ENCODE peak calls at places on chromosomes 5 and 9, in seven cellular contexts. P, B, S, G, V, Q and I are unnamed samples.

GRCh38 chr9:119003882-119004617 is 365.2 kb downstream of the BRINP1 start:
- DNase-seq in V (no peak), Q (no peak), B (no peak), G (no peak), P (no peak), S (no peak), I (peak)

GRCh38 chr5:35857004-35857345 is 284 bp downstream of the IL7R start:
- DNase-seq in B (no peak), S (no peak), Q (no peak), P (no peak), V (no peak), G (peak), I (peak)

GRCh38 chr5:113487779-113488644 is at the start of gene MCC:
- DNase-seq in G (peak), S (peak), V (peak), B (peak), Q (peak), P (peak), I (peak)

GRCh38 chr9:78006734-78007133 is 24.9 kb downstream of the GNAQ start:
- DNase-seq in Q (no peak), B (no peak), G (no peak), S (no peak), P (no peak), V (no peak), I (no peak)

GRCh38 chr5:67972027-67972822 is 243.3 kb upstream of the PIK3R1 start:
- DNase-seq in P (no peak), G (no peak), S (no peak), V (no peak), B (no peak), Q (no peak), I (no peak)

GRCh38 chr5:126234563-126235195 is 188.5 kb upstream of the GRAMD2B start:
- DNase-seq in V (peak), P (peak), Q (peak), G (no peak), B (peak), S (peak), I (peak)

GRCh38 chr9:85421641-85422040 is 320.1 kb downstream of the AGTPBP1 start:
- DNase-seq in Q (no peak), V (no peak), P (no peak), S (no peak), B (no peak), G (no peak), I (peak)

GRCh38 chr9:93096811-93097382 is 880 bp downstream of the CARD19 start:
- DNase-seq in G (no peak), S (peak), V (no peak), B (no peak), P (no peak), Q (no peak), I (no peak)

GRCh38 chr9:132663120-132663519 is 6.7 kb downstream of the DDX31 start:
- DNase-seq in G (no peak), P (no peak), Q (no peak), V (no peak), S (no peak), B (no peak), I (no peak)

GRCh38 chr5:65774346-65774745 is 52.3 kb downstream of the NLN start:
- DNase-seq in Q (no peak), V (peak), P (no peak), S (no peak), B (peak), G (no peak), I (peak)

GRCh38 chr9:87622098-87622497 is 103.8 kb upstream of the CTSL start:
- DNase-seq in P (no peak), G (no peak), S (no peak), B (no peak), V (no peak), Q (no peak), I (no peak)

GRCh38 chr5:164860896-164861295 is 1355.5 kb downstream of the MAT2B start:
- DNase-seq in G (no peak), Q (no peak), V (no peak), P (no peak), S (no peak), B (no peak), I (no peak)

GRCh38 chr9:36158122-36158521 is 11.1 kb upstream of the CCIN start:
- DNase-seq in P (no peak), V (no peak), S (no peak), B (no peak), Q (no peak), G (no peak), I (no peak)

GRCh38 chr5:72485366-72486052 is 21.7 kb downstream of the ZNF366 start:
- DNase-seq in Q (no peak), B (no peak), V (no peak), P (no peak), G (no peak), S (no peak), I (no peak)

GRCh38 chr5:14032944-14033343 is 88.5 kb upstream of the DNAH5 start:
- DNase-seq in S (no peak), Q (no peak), G (no peak), V (peak), B (no peak), P (peak), I (peak)

GRCh38 chr5:171162602-171163001 is 146.4 kb upstream of the TLX3 start:
- DNase-seq in Q (peak), B (no peak), V (peak), S (peak), P (peak), G (no peak), I (peak)

GRCh38 chr5:35826561-35826960 is 30.1 kb upstream of the IL7R start:
- DNase-seq in B (no peak), V (no peak), Q (no peak), S (no peak), G (no peak), P (no peak), I (no peak)

GRCh38 chr5:32714836-32715235 is 3.7 kb downstream of the NPR3 start:
- DNase-seq in G (no peak), Q (no peak), S (no peak), B (no peak), V (no peak), P (no peak), I (peak)

GRCh38 chr9:121742923-121743322 is 91.5 kb downstream of the DAB2IP start:
- DNase-seq in G (no peak), P (no peak), S (no peak), V (no peak), Q (no peak), B (no peak), I (no peak)

GRCh38 chr5:120463991-120464626 is at the start of gene PRR16:
- DNase-seq in P (no peak), Q (peak), G (peak), S (peak), V (peak), B (peak), I (peak)

GRCh38 chr5:168793844-168794837 is 215.0 kb upstream of the PANK3 start:
- DNase-seq in B (no peak), G (no peak), P (peak), Q (peak), V (no peak), S (no peak), I (peak)

GRCh38 chr5:151659001-151659754 is 27.5 kb downstream of the SPARC start:
- DNase-seq in G (peak), B (peak), Q (peak), V (peak), P (peak), S (peak), I (peak)

GRCh38 chr5:67815455-67816391 is 399.8 kb upstream of the PIK3R1 start:
- DNase-seq in V (no peak), S (no peak), G (no peak), P (no peak), Q (no peak), B (no peak), I (peak)

GRCh38 chr5:136036991-136037705 is 8.4 kb downstream of the TGFBI start:
- DNase-seq in G (peak), B (peak), S (no peak), P (peak), Q (no peak), V (peak), I (peak)

GRCh38 chr5:103439007-103439406 is 123.6 kb downstream of the NUDT12 start:
- DNase-seq in B (no peak), V (no peak), G (no peak), S (no peak), P (no peak), Q (no peak), I (no peak)

GRCh38 chr5:37722236-37723146 is 117.3 kb downstream of the GDNF start:
- DNase-seq in Q (no peak), S (no peak), G (peak), V (peak), B (peak), P (peak), I (peak)

GRCh38 chr5:146001544-146002185 is 65.3 kb downstream of the SH3RF2 start:
- DNase-seq in Q (no peak), S (no peak), B (no peak), G (no peak), P (no peak), V (no peak), I (no peak)

GRCh38 chr5:162391848-162392247 is 324.3 kb downstream of the GABRG2 start:
- DNase-seq in V (no peak), B (no peak), G (no peak), S (no peak), Q (no peak), P (no peak), I (no peak)

GRCh38 chr9:109560470-109561132 is 62.5 kb upstream of the PTPN3 start:
- DNase-seq in Q (peak), P (no peak), G (no peak), S (peak), B (no peak), V (no peak), I (no peak)

GRCh38 chr5:127839496-127840197 is 136.5 kb downstream of the CCDC192 start:
- DNase-seq in B (no peak), S (no peak), G (no peak), Q (no peak), V (no peak), P (no peak), I (no peak)

GRCh38 chr5:82694886-82695285 is 382.3 kb downstream of the TMEM167A start:
- DNase-seq in B (no peak), S (no peak), G (no peak), Q (no peak), P (no peak), V (no peak), I (no peak)

GRCh38 chr9:21027295-21027694 is 4.1 kb downstream of the HACD4 start:
- DNase-seq in S (no peak), B (no peak), Q (no peak), G (no peak), P (no peak), V (no peak), I (peak)

GRCh38 chr9:133727277-133727875 is 10.8 kb downstream of the SARDH start:
- DNase-seq in Q (no peak), B (no peak), P (peak), V (no peak), S (peak), G (no peak), I (no peak)

GRCh38 chr9:4984171-4984570 is 901 bp upstream of the JAK2 start:
- DNase-seq in V (peak), G (no peak), Q (no peak), S (no peak), P (peak), B (no peak), I (peak)

GRCh38 chr9:2418619-2419018 is 203.0 kb upstream of the VLDLR start:
- DNase-seq in S (no peak), P (no peak), G (no peak), B (no peak), V (peak), Q (no peak), I (peak)

GRCh38 chr9:18215626-18216025 is 258.3 kb upstream of the ADAMTSL1 start:
- DNase-seq in V (no peak), S (no peak), G (no peak), Q (no peak), B (no peak), P (no peak), I (no peak)

GRCh38 chr5:109083937-109084336 is 325.8 kb downstream of the PJA2 start:
- DNase-seq in V (no peak), B (no peak), P (no peak), S (no peak), G (no peak), Q (no peak), I (no peak)

GRCh38 chr5:122190156-122190555 is 60.8 kb downstream of the ZNF474 start:
- DNase-seq in B (no peak), V (no peak), Q (no peak), P (no peak), S (no peak), G (no peak), I (no peak)